ENCODE peak calls at places on chromosomes 5 and 9, in six cellular contexts. One of them, this sample, is unnamed.

GRCh38 chr5:96893342-96893741 is 17.0 kb downstream of the ERAP2 start:
- DNase-seq in RPMI7951: peak
- DNase-seq in GM20000: no peak
- DNase-seq in hypothalamus: no peak
- DNase-seq in GM19239: no peak
- DNase-seq in GM13976: no peak
- DNase-seq in this sample: no peak

GRCh38 chr9:137107312-137107921 is 7.1 kb downstream of the DPP7 start:
- DNase-seq in RPMI7951: no peak
- DNase-seq in GM20000: no peak
- DNase-seq in hypothalamus: no peak
- DNase-seq in GM19239: no peak
- DNase-seq in GM13976: no peak
- DNase-seq in this sample: no peak

GRCh38 chr5:162037431-162037830 is 30.1 kb upstream of the GABRG2 start:
- DNase-seq in RPMI7951: no peak
- DNase-seq in GM20000: no peak
- DNase-seq in hypothalamus: no peak
- DNase-seq in GM19239: no peak
- DNase-seq in GM13976: no peak
- DNase-seq in this sample: no peak

GRCh38 chr9:100099722-100100042 is 639 bp downstream of the INVS start:
- DNase-seq in RPMI7951: peak
- DNase-seq in GM20000: no peak
- DNase-seq in hypothalamus: no peak
- DNase-seq in GM19239: no peak
- DNase-seq in GM13976: peak
- DNase-seq in this sample: no peak

GRCh38 chr9:89153618-89154017 is 25.0 kb downstream of the SHC3 start:
- DNase-seq in RPMI7951: peak
- DNase-seq in GM20000: no peak
- DNase-seq in hypothalamus: no peak
- DNase-seq in GM19239: no peak
- DNase-seq in GM13976: no peak
- DNase-seq in this sample: no peak

GRCh38 chr5:142425286-142426065 is 100.7 kb upstream of the SPRY4 start:
- DNase-seq in RPMI7951: no peak
- DNase-seq in GM20000: no peak
- DNase-seq in hypothalamus: no peak
- DNase-seq in GM19239: no peak
- DNase-seq in GM13976: no peak
- DNase-seq in this sample: no peak

GRCh38 chr5:167241436-167242067 is 1049.9 kb upstream of the WWC1 start:
- DNase-seq in RPMI7951: peak
- DNase-seq in GM20000: no peak
- DNase-seq in hypothalamus: no peak
- DNase-seq in GM19239: no peak
- DNase-seq in GM13976: no peak
- DNase-seq in this sample: no peak

GRCh38 chr5:121763674-121764073 is 88.0 kb upstream of the FTMT start:
- DNase-seq in RPMI7951: no peak
- DNase-seq in GM20000: no peak
- DNase-seq in hypothalamus: no peak
- DNase-seq in GM19239: no peak
- DNase-seq in GM13976: no peak
- DNase-seq in this sample: no peak

GRCh38 chr5:14226992-14227391 is 83.8 kb downstream of the TRIO start:
- DNase-seq in RPMI7951: no peak
- DNase-seq in GM20000: no peak
- DNase-seq in hypothalamus: no peak
- DNase-seq in GM19239: no peak
- DNase-seq in GM13976: no peak
- DNase-seq in this sample: no peak

GRCh38 chr5:178186417-178186816 is 754 bp downstream of the GMCL2 start:
- DNase-seq in RPMI7951: no peak
- DNase-seq in GM20000: no peak
- DNase-seq in hypothalamus: no peak
- DNase-seq in GM19239: no peak
- DNase-seq in GM13976: no peak
- DNase-seq in this sample: no peak

GRCh38 chr5:109695005-109695926 is 5.5 kb downstream of the MAN2A1 start:
- DNase-seq in RPMI7951: no peak
- DNase-seq in GM20000: peak
- DNase-seq in hypothalamus: no peak
- DNase-seq in GM19239: no peak
- DNase-seq in GM13976: peak
- DNase-seq in this sample: peak

GRCh38 chr5:167352801-167353200 is 938.6 kb upstream of the WWC1 start:
- DNase-seq in RPMI7951: peak
- DNase-seq in GM20000: no peak
- DNase-seq in hypothalamus: no peak
- DNase-seq in GM19239: no peak
- DNase-seq in GM13976: no peak
- DNase-seq in this sample: no peak

GRCh38 chr9:121698627-121699270 is 47.3 kb downstream of the DAB2IP start:
- DNase-seq in RPMI7951: no peak
- DNase-seq in GM20000: peak
- DNase-seq in hypothalamus: no peak
- DNase-seq in GM19239: no peak
- DNase-seq in GM13976: peak
- DNase-seq in this sample: no peak

GRCh38 chr9:101028346-101029299 is at the start of gene PLPPR1:
- DNase-seq in RPMI7951: peak
- DNase-seq in GM20000: no peak
- DNase-seq in hypothalamus: peak
- DNase-seq in GM19239: no peak
- DNase-seq in GM13976: peak
- DNase-seq in this sample: no peak

GRCh38 chr5:37940931-37941623 is 101.2 kb upstream of the GDNF start:
- DNase-seq in RPMI7951: peak
- DNase-seq in GM20000: no peak
- DNase-seq in hypothalamus: no peak
- DNase-seq in GM19239: no peak
- DNase-seq in GM13976: no peak
- DNase-seq in this sample: no peak

GRCh38 chr5:35608881-35609779 is 8.5 kb upstream of the SPEF2 start:
- DNase-seq in RPMI7951: peak
- DNase-seq in GM20000: no peak
- DNase-seq in hypothalamus: no peak
- DNase-seq in GM19239: no peak
- DNase-seq in GM13976: no peak
- DNase-seq in this sample: no peak

GRCh38 chr5:159073030-159073429 is 26.7 kb downstream of the EBF1 start:
- DNase-seq in RPMI7951: no peak
- DNase-seq in GM20000: no peak
- DNase-seq in hypothalamus: no peak
- DNase-seq in GM19239: no peak
- DNase-seq in GM13976: no peak
- DNase-seq in this sample: no peak

GRCh38 chr9:133680250-133680975 is 44.2 kb downstream of the DBH start:
- DNase-seq in RPMI7951: no peak
- DNase-seq in GM20000: no peak
- DNase-seq in hypothalamus: no peak
- DNase-seq in GM19239: no peak
- DNase-seq in GM13976: no peak
- DNase-seq in this sample: no peak

GRCh38 chr5:125660231-125660895 is 762.8 kb upstream of the GRAMD2B start:
- DNase-seq in RPMI7951: no peak
- DNase-seq in GM20000: no peak
- DNase-seq in hypothalamus: no peak
- DNase-seq in GM19239: no peak
- DNase-seq in GM13976: no peak
- DNase-seq in this sample: no peak

GRCh38 chr5:171623551-171624097 is 162.0 kb upstream of the SMIM23 start:
- DNase-seq in RPMI7951: no peak
- DNase-seq in GM20000: no peak
- DNase-seq in hypothalamus: no peak
- DNase-seq in GM19239: no peak
- DNase-seq in GM13976: no peak
- DNase-seq in this sample: no peak

GRCh38 chr9:36149197-36149596 is 12.7 kb downstream of the GLIPR2 start:
- DNase-seq in RPMI7951: peak
- DNase-seq in GM20000: no peak
- DNase-seq in hypothalamus: no peak
- DNase-seq in GM19239: no peak
- DNase-seq in GM13976: no peak
- DNase-seq in this sample: no peak

GRCh38 chr9:14846871-14847311 is 63.3 kb downstream of the FREM1 start:
- DNase-seq in RPMI7951: no peak
- DNase-seq in GM20000: peak
- DNase-seq in hypothalamus: no peak
- DNase-seq in GM19239: peak
- DNase-seq in GM13976: peak
- DNase-seq in this sample: no peak

GRCh38 chr9:111926421-111926875 is 29.8 kb downstream of the UGCG start:
- DNase-seq in RPMI7951: peak
- DNase-seq in GM20000: peak
- DNase-seq in hypothalamus: no peak
- DNase-seq in GM19239: peak
- DNase-seq in GM13976: peak
- DNase-seq in this sample: peak

GRCh38 chr5:10789021-10789420 is 28.0 kb upstream of the DAP start:
- DNase-seq in RPMI7951: peak
- DNase-seq in GM20000: no peak
- DNase-seq in hypothalamus: no peak
- DNase-seq in GM19239: no peak
- DNase-seq in GM13976: no peak
- DNase-seq in this sample: no peak

GRCh38 chr9:13586726-13587392 is 307.4 kb upstream of the MPDZ start:
- DNase-seq in RPMI7951: no peak
- DNase-seq in GM20000: no peak
- DNase-seq in hypothalamus: no peak
- DNase-seq in GM19239: no peak
- DNase-seq in GM13976: no peak
- DNase-seq in this sample: no peak

GRCh38 chr9:87667164-87667738 is 58.7 kb upstream of the CTSL start:
- DNase-seq in RPMI7951: peak
- DNase-seq in GM20000: peak
- DNase-seq in hypothalamus: no peak
- DNase-seq in GM19239: no peak
- DNase-seq in GM13976: no peak
- DNase-seq in this sample: no peak

GRCh38 chr5:102663771-102664530 is 91.2 kb upstream of the PAM start:
- DNase-seq in RPMI7951: peak
- DNase-seq in GM20000: no peak
- DNase-seq in hypothalamus: no peak
- DNase-seq in GM19239: no peak
- DNase-seq in GM13976: no peak
- DNase-seq in this sample: no peak

GRCh38 chr5:387491-388265 is 55.3 kb upstream of the EXOC3 start:
- DNase-seq in RPMI7951: no peak
- DNase-seq in GM20000: no peak
- DNase-seq in hypothalamus: no peak
- DNase-seq in GM19239: no peak
- DNase-seq in GM13976: no peak
- DNase-seq in this sample: no peak

GRCh38 chr5:55868846-55869245 is 17.7 kb downstream of the IL31RA start:
- DNase-seq in RPMI7951: peak
- DNase-seq in GM20000: no peak
- DNase-seq in hypothalamus: no peak
- DNase-seq in GM19239: no peak
- DNase-seq in GM13976: no peak
- DNase-seq in this sample: no peak

GRCh38 chr5:31993182-31993961 is 180.7 kb downstream of the GOLPH3 start:
- DNase-seq in RPMI7951: peak
- DNase-seq in GM20000: peak
- DNase-seq in hypothalamus: no peak
- DNase-seq in GM19239: no peak
- DNase-seq in GM13976: no peak
- DNase-seq in this sample: no peak

GRCh38 chr5:36305571-36306326 is 4.0 kb upstream of the RANBP3L start:
- DNase-seq in RPMI7951: peak
- DNase-seq in GM20000: peak
- DNase-seq in hypothalamus: no peak
- DNase-seq in GM19239: peak
- DNase-seq in GM13976: peak
- DNase-seq in this sample: no peak

GRCh38 chr5:36689225-36689624 is 82.8 kb downstream of the SLC1A3 start:
- DNase-seq in RPMI7951: peak
- DNase-seq in GM20000: peak
- DNase-seq in hypothalamus: no peak
- DNase-seq in GM19239: no peak
- DNase-seq in GM13976: peak
- DNase-seq in this sample: no peak

GRCh38 chr5:55604611-55605067 is 69.9 kb upstream of the PLPP1 start:
- DNase-seq in RPMI7951: peak
- DNase-seq in GM20000: no peak
- DNase-seq in hypothalamus: no peak
- DNase-seq in GM19239: no peak
- DNase-seq in GM13976: no peak
- DNase-seq in this sample: no peak

GRCh38 chr9:93114169-93114983 is 18.4 kb downstream of the CARD19 start:
- DNase-seq in RPMI7951: no peak
- DNase-seq in GM20000: no peak
- DNase-seq in hypothalamus: no peak
- DNase-seq in GM19239: no peak
- DNase-seq in GM13976: no peak
- DNase-seq in this sample: no peak

GRCh38 chr5:102811962-102812361 is 56.9 kb downstream of the PAM start:
- DNase-seq in RPMI7951: peak
- DNase-seq in GM20000: no peak
- DNase-seq in hypothalamus: no peak
- DNase-seq in GM19239: no peak
- DNase-seq in GM13976: no peak
- DNase-seq in this sample: no peak

GRCh38 chr5:119454171-119454570 is 1.9 kb downstream of the HSD17B4 start:
- DNase-seq in RPMI7951: no peak
- DNase-seq in GM20000: no peak
- DNase-seq in hypothalamus: no peak
- DNase-seq in GM19239: no peak
- DNase-seq in GM13976: no peak
- DNase-seq in this sample: no peak

GRCh38 chr9:136711751-136712689 is at the start of gene DIPK1B:
- DNase-seq in RPMI7951: no peak
- DNase-seq in GM20000: no peak
- DNase-seq in hypothalamus: no peak
- DNase-seq in GM19239: no peak
- DNase-seq in GM13976: peak
- DNase-seq in this sample: no peak